ENCODE peak calls at places on chromosomes 13 and 19, in seven cellular contexts. U is GM19239; I is bronchial epithelial cell; J is tibial artery; R is naive thymus-derived CD8-positive, alpha-beta T cell; M is ELR; O is PC-9. D is an unnamed sample.
A peak's percentile ranks its signal among the peaks of the same experiment; 100 is the strongest.

GRCh38 chr13:48265217-48265815 is 32.3 kb downstream of the ITM2B start:
- DNase-seq in O (no peak), U (no peak), I (no peak), J (peak; percentile 31), M (no peak), R (no peak), D (no peak)

GRCh38 chr13:75365724-75366173 is 116.2 kb downstream of the TBC1D4 start:
- DNase-seq in R (no peak), I (peak; percentile 84), M (peak; percentile 97), J (no peak), O (peak; percentile 78), U (peak; percentile 5), D (peak; percentile 73)

GRCh38 chr19:57171551-57172081 is 4.3 kb upstream of the DUXA start:
- DNase-seq in I (no peak), J (peak; percentile 56), O (no peak), U (peak; percentile 36), M (peak; percentile 53), R (peak; percentile 50), D (no peak)

GRCh38 chr19:13946414-13946813 is 5.9 kb upstream of the DCAF15 start:
- DNase-seq in I (peak; percentile 95), M (no peak), O (no peak), J (no peak), R (no peak), U (no peak), D (no peak)

GRCh38 chr19:13761423-13761822 is 2.9 kb upstream of the MRI1 start:
- DNase-seq in U (no peak), M (no peak), J (no peak), I (no peak), R (no peak), O (no peak), D (no peak)

GRCh38 chr19:16266586-16266942 is 58.1 kb upstream of the KLF2 start:
- DNase-seq in U (no peak), O (no peak), J (no peak), M (no peak), R (peak; percentile 50), I (no peak), D (no peak)

GRCh38 chr19:29495971-29496441 is 29.8 kb upstream of the VSTM2B start:
- DNase-seq in R (no peak), M (no peak), I (no peak), J (no peak), U (no peak), O (no peak), D (no peak)

GRCh38 chr13:98938801-98939200 is 39.1 kb downstream of the DOCK9 start:
- DNase-seq in R (no peak), U (no peak), M (no peak), O (no peak), I (no peak), J (no peak), D (no peak)

GRCh38 chr19:6063576-6063961 is 46.7 kb downstream of the RFX2 start:
- DNase-seq in I (no peak), M (no peak), R (no peak), O (no peak), J (no peak), U (no peak), D (no peak)

GRCh38 chr13:23796546-23796945 is 92.7 kb downstream of the MIPEP start:
- DNase-seq in O (no peak), M (no peak), I (peak; percentile 37), R (no peak), U (no peak), J (no peak), D (no peak)

GRCh38 chr19:16034180-16034579 is 42.1 kb upstream of the TPM4 start:
- DNase-seq in I (no peak), O (no peak), U (no peak), R (no peak), M (no peak), J (no peak), D (no peak)

GRCh38 chr13:43838909-43839308 is 40.6 kb downstream of the CCDC122 start:
- DNase-seq in R (no peak), M (no peak), J (no peak), O (no peak), U (no peak), I (no peak), D (peak; percentile 96)

GRCh38 chr13:114140131-114140908 is 7.9 kb upstream of the RASA3 start:
- DNase-seq in M (no peak), O (no peak), U (no peak), I (no peak), J (no peak), R (peak; percentile 49), D (no peak)

GRCh38 chr13:40651866-40652587 is 14.4 kb downstream of the FOXO1 start:
- DNase-seq in J (no peak), R (no peak), M (no peak), O (no peak), U (no peak), I (no peak), D (no peak)

GRCh38 chr13:47005761-47006414 is 109.0 kb upstream of the HTR2A start:
- DNase-seq in I (no peak), M (peak; percentile 19), O (no peak), J (no peak), U (no peak), R (no peak), D (no peak)

GRCh38 chr19:51799998-51800848 is 5.3 kb downstream of the FPR3 start:
- DNase-seq in O (no peak), R (no peak), I (no peak), M (no peak), J (peak; percentile 75), U (no peak), D (peak; percentile 83)

GRCh38 chr13:101258071-101258470 is 158.2 kb downstream of the NALCN start:
- DNase-seq in J (no peak), M (peak; percentile 95), U (no peak), R (no peak), I (peak; percentile 64), O (peak; percentile 98), D (no peak)

GRCh38 chr19:4908311-4908710 is 990 bp upstream of the UHRF1 start:
- DNase-seq in O (no peak), M (no peak), R (no peak), I (no peak), J (no peak), U (no peak), D (no peak)

GRCh38 chr13:89846890-89847585 is 1500.4 kb upstream of the MIR17HG start:
- DNase-seq in I (peak; percentile 20), R (no peak), J (no peak), U (no peak), M (peak; percentile 66), O (no peak), D (peak; percentile 48)

GRCh38 chr13:59677966-59678814 is 485.5 kb downstream of the DIAPH3 start:
- DNase-seq in O (no peak), M (peak; percentile 53), U (peak; percentile 7), J (no peak), R (no peak), I (peak; percentile 64), D (peak; percentile 12)

GRCh38 chr19:11293468-11294389 is 2.2 kb upstream of the TSPAN16 start:
- DNase-seq in O (peak; percentile 93), M (peak; percentile 89), I (peak; percentile 90), R (peak; percentile 60), U (peak; percentile 82), J (peak; percentile 97), D (peak; percentile 90)

GRCh38 chr19:28727133-28727834 is 485.7 kb downstream of the UQCRFS1 start:
- DNase-seq in O (no peak), R (no peak), M (peak; percentile 60), J (no peak), I (no peak), U (no peak), D (no peak)

GRCh38 chr13:41995946-41996345 is 35.0 kb upstream of the VWA8 start:
- DNase-seq in R (no peak), M (peak; percentile 11), O (no peak), U (no peak), I (peak; percentile 92), J (no peak), D (peak; percentile 87)

GRCh38 chr13:62483774-62484173 is 1068.1 kb upstream of the PCDH20 start:
- DNase-seq in O (no peak), U (no peak), J (no peak), M (no peak), I (no peak), R (no peak), D (peak; percentile 80)

GRCh38 chr13:43307921-43308433 is 284.6 kb downstream of the DNAJC15 start:
- DNase-seq in O (no peak), R (no peak), M (peak; percentile 74), I (peak; percentile 86), U (peak; percentile 16), J (peak; percentile 81), D (peak; percentile 96)

GRCh38 chr13:99072356-99072755 is 94.5 kb upstream of the DOCK9 start:
- DNase-seq in U (no peak), J (no peak), M (no peak), R (no peak), O (no peak), I (no peak), D (no peak)

GRCh38 chr19:51071006-51071405 is 6.1 kb upstream of the KLK13 start:
- DNase-seq in U (no peak), O (peak; percentile 55), J (no peak), I (peak; percentile 39), R (no peak), M (no peak), D (no peak)

GRCh38 chr13:20489185-20489820 is 36.4 kb downstream of the CRYL1 start:
- DNase-seq in J (peak; percentile 25), R (peak; percentile 26), O (peak; percentile 53), M (no peak), U (peak; percentile 45), I (peak; percentile 45), D (peak; percentile 6)

GRCh38 chr19:50505856-50506611 is 5.0 kb downstream of the JOSD2 start:
- DNase-seq in U (no peak), R (no peak), I (no peak), J (no peak), O (no peak), M (no peak), D (no peak)

GRCh38 chr19:30253581-30253996 is 118.6 kb upstream of the ZNF536 start:
- DNase-seq in R (no peak), M (no peak), J (no peak), U (no peak), O (no peak), I (no peak), D (no peak)

GRCh38 chr13:69904784-69905183 is 202.8 kb upstream of the ATXN8OS start:
- DNase-seq in J (no peak), I (no peak), R (no peak), U (no peak), O (no peak), M (no peak), D (no peak)

GRCh38 chr19:2015611-2015950 is at the start of gene BTBD2:
- DNase-seq in O (no peak), U (peak; percentile 60), J (no peak), R (no peak), I (peak; percentile 23), M (peak; percentile 71), D (peak; percentile 34)

GRCh38 chr19:54388001-54388802 is 23.5 kb upstream of the LAIR1 start:
- DNase-seq in I (no peak), R (no peak), U (no peak), M (peak; percentile 4), O (no peak), J (peak; percentile 26), D (no peak)

GRCh38 chr13:103031332-103031873 is 34.8 kb downstream of the SLC10A2 start:
- DNase-seq in O (peak; percentile 67), R (no peak), J (no peak), U (peak; percentile 14), I (peak; percentile 9), M (no peak), D (no peak)

GRCh38 chr19:3346677-3347353 is 19.6 kb upstream of the NFIC start:
- DNase-seq in I (no peak), M (no peak), U (no peak), O (no peak), R (no peak), J (peak; percentile 78), D (peak; percentile 83)

GRCh38 chr19:48784527-48784926 is 26.3 kb downstream of the BCAT2 start:
- DNase-seq in U (no peak), J (no peak), R (no peak), O (peak; percentile 44), I (no peak), M (peak; percentile 37), D (no peak)